ENCODE peak calls at places on chromosomes 7 and 10, in eight cellular contexts. One of them, this sample, is unnamed.

GRCh38 chr10:103395754-103396066 is 565 bp downstream of the ATP5MK start:
- DNase-seq in fibroblast of mammary gland: peak
- DNase-seq in EL: peak
- DNase-seq in iris pigment epithelial cell: peak
- DNase-seq in stimulated activated naive CD8-positive, alpha-beta T cell treated with anti-CD3 and anti-CD28 coated beads, Interleukin-15, Interleukin-2, amounts not matched to agents 100 U/mL and 50 U/mL, for 24 hours: no peak
- DNase-seq in ureter: no peak
- DNase-seq in left kidney: no peak
- DNase-seq in T-helper 2 cell: no peak
- DNase-seq in this sample: no peak

GRCh38 chr7:73907554-73908122 is 46.7 kb downstream of the TMEM270 start:
- DNase-seq in left kidney: no peak
- DNase-seq in ureter: no peak
- DNase-seq in iris pigment epithelial cell: no peak
- DNase-seq in EL: no peak
- DNase-seq in T-helper 2 cell: no peak
- DNase-seq in fibroblast of mammary gland: no peak
- DNase-seq in stimulated activated naive CD8-positive, alpha-beta T cell treated with anti-CD3 and anti-CD28 coated beads, Interleukin-15, Interleukin-2, amounts not matched to agents 100 U/mL and 50 U/mL, for 24 hours: no peak
- DNase-seq in this sample: no peak

GRCh38 chr7:27262121-27262520 is 19.5 kb downstream of the EVX1 start:
- DNase-seq in EL: peak
- DNase-seq in ureter: no peak
- DNase-seq in stimulated activated naive CD8-positive, alpha-beta T cell treated with anti-CD3 and anti-CD28 coated beads, Interleukin-15, Interleukin-2, amounts not matched to agents 100 U/mL and 50 U/mL, for 24 hours: no peak
- DNase-seq in fibroblast of mammary gland: peak
- DNase-seq in left kidney: no peak
- DNase-seq in iris pigment epithelial cell: no peak
- DNase-seq in T-helper 2 cell: no peak
- DNase-seq in this sample: no peak

GRCh38 chr10:33801705-33802104 is 467.2 kb upstream of the NRP1 start:
- DNase-seq in T-helper 2 cell: no peak
- DNase-seq in iris pigment epithelial cell: peak
- DNase-seq in EL: peak
- DNase-seq in left kidney: peak
- DNase-seq in fibroblast of mammary gland: peak
- DNase-seq in ureter: no peak
- DNase-seq in stimulated activated naive CD8-positive, alpha-beta T cell treated with anti-CD3 and anti-CD28 coated beads, Interleukin-15, Interleukin-2, amounts not matched to agents 100 U/mL and 50 U/mL, for 24 hours: no peak
- DNase-seq in this sample: no peak

GRCh38 chr7:30159698-30160143 is 24.9 kb downstream of the MTURN start:
- DNase-seq in T-helper 2 cell: no peak
- DNase-seq in ureter: no peak
- DNase-seq in fibroblast of mammary gland: peak
- DNase-seq in iris pigment epithelial cell: peak
- DNase-seq in stimulated activated naive CD8-positive, alpha-beta T cell treated with anti-CD3 and anti-CD28 coated beads, Interleukin-15, Interleukin-2, amounts not matched to agents 100 U/mL and 50 U/mL, for 24 hours: peak
- DNase-seq in left kidney: peak
- DNase-seq in EL: peak
- DNase-seq in this sample: no peak

GRCh38 chr10:118036281-118036875 is 10.4 kb downstream of the RAB11FIP2 start:
- DNase-seq in EL: no peak
- DNase-seq in iris pigment epithelial cell: peak
- DNase-seq in left kidney: no peak
- DNase-seq in ureter: no peak
- DNase-seq in fibroblast of mammary gland: no peak
- DNase-seq in stimulated activated naive CD8-positive, alpha-beta T cell treated with anti-CD3 and anti-CD28 coated beads, Interleukin-15, Interleukin-2, amounts not matched to agents 100 U/mL and 50 U/mL, for 24 hours: no peak
- DNase-seq in T-helper 2 cell: no peak
- DNase-seq in this sample: no peak

GRCh38 chr7:130695840-130696239 is 9.5 kb upstream of the TSGA13 start:
- DNase-seq in stimulated activated naive CD8-positive, alpha-beta T cell treated with anti-CD3 and anti-CD28 coated beads, Interleukin-15, Interleukin-2, amounts not matched to agents 100 U/mL and 50 U/mL, for 24 hours: no peak
- DNase-seq in left kidney: peak
- DNase-seq in T-helper 2 cell: no peak
- DNase-seq in ureter: no peak
- DNase-seq in iris pigment epithelial cell: peak
- DNase-seq in fibroblast of mammary gland: peak
- DNase-seq in EL: peak
- DNase-seq in this sample: peak

GRCh38 chr7:133300097-133300496 is 47.2 kb downstream of the EXOC4 start:
- DNase-seq in ureter: no peak
- DNase-seq in fibroblast of mammary gland: no peak
- DNase-seq in left kidney: no peak
- DNase-seq in EL: no peak
- DNase-seq in T-helper 2 cell: no peak
- DNase-seq in iris pigment epithelial cell: no peak
- DNase-seq in stimulated activated naive CD8-positive, alpha-beta T cell treated with anti-CD3 and anti-CD28 coated beads, Interleukin-15, Interleukin-2, amounts not matched to agents 100 U/mL and 50 U/mL, for 24 hours: no peak
- DNase-seq in this sample: no peak

GRCh38 chr10:51590802-51591201 is 108.6 kb downstream of the CSTF2T start:
- DNase-seq in T-helper 2 cell: no peak
- DNase-seq in iris pigment epithelial cell: no peak
- DNase-seq in EL: no peak
- DNase-seq in stimulated activated naive CD8-positive, alpha-beta T cell treated with anti-CD3 and anti-CD28 coated beads, Interleukin-15, Interleukin-2, amounts not matched to agents 100 U/mL and 50 U/mL, for 24 hours: no peak
- DNase-seq in ureter: no peak
- DNase-seq in left kidney: no peak
- DNase-seq in fibroblast of mammary gland: no peak
- DNase-seq in this sample: no peak

GRCh38 chr10:116909307-116909706 is 60.0 kb downstream of the ENO4 start:
- DNase-seq in stimulated activated naive CD8-positive, alpha-beta T cell treated with anti-CD3 and anti-CD28 coated beads, Interleukin-15, Interleukin-2, amounts not matched to agents 100 U/mL and 50 U/mL, for 24 hours: no peak
- DNase-seq in fibroblast of mammary gland: no peak
- DNase-seq in iris pigment epithelial cell: no peak
- DNase-seq in EL: no peak
- DNase-seq in ureter: no peak
- DNase-seq in T-helper 2 cell: no peak
- DNase-seq in left kidney: no peak
- DNase-seq in this sample: no peak

GRCh38 chr7:30352169-30352568 is 67.8 kb downstream of the ZNRF2 start:
- DNase-seq in fibroblast of mammary gland: no peak
- DNase-seq in stimulated activated naive CD8-positive, alpha-beta T cell treated with anti-CD3 and anti-CD28 coated beads, Interleukin-15, Interleukin-2, amounts not matched to agents 100 U/mL and 50 U/mL, for 24 hours: no peak
- DNase-seq in T-helper 2 cell: no peak
- DNase-seq in ureter: no peak
- DNase-seq in left kidney: no peak
- DNase-seq in EL: no peak
- DNase-seq in iris pigment epithelial cell: no peak
- DNase-seq in this sample: no peak

This sample was measured in K562.